ENCODE peak calls at places on chromosomes 2 and 18, in five cellular contexts. Q is HTR-8/SVneo, O is fibroblast of the conjunctiva, J is HCT116, M is immature natural killer cell. S is an unnamed sample.

GRCh38 chr2:206873426-206873825 is 65.9 kb upstream of the CPO start:
- DNase-seq in J (no peak), Q (no peak), M (no peak), O (no peak), S (no peak)

GRCh38 chr2:99605036-99605435 is 115.2 kb upstream of the REV1 start:
- DNase-seq in J (no peak), M (no peak), Q (no peak), O (no peak), S (no peak)

GRCh38 chr2:24926602-24927252 is 6.7 kb upstream of the ADCY3 start:
- DNase-seq in M (no peak), Q (no peak), O (no peak), J (no peak), S (no peak)

GRCh38 chr2:10584242-10584753 is 105.5 kb downstream of the NOL10 start:
- DNase-seq in O (no peak), J (no peak), M (no peak), Q (no peak), S (no peak)

GRCh38 chr2:66576381-66577330 is 141.7 kb downstream of the MEIS1 start:
- DNase-seq in O (no peak), J (no peak), M (no peak), Q (peak), S (no peak)

GRCh38 chr2:142398212-142398611 is 267.4 kb upstream of the LRP1B start:
- DNase-seq in Q (no peak), O (no peak), J (no peak), M (no peak), S (no peak)

GRCh38 chr2:167832840-167833239 is 414.6 kb downstream of the STK39 start:
- DNase-seq in O (no peak), M (no peak), J (no peak), Q (no peak), S (no peak)

GRCh38 chr2:38268691-38269309 is 108.3 kb downstream of the ATL2 start:
- DNase-seq in M (no peak), O (no peak), Q (no peak), J (no peak), S (no peak)

GRCh38 chr2:55811048-55811447 is 112.5 kb downstream of the EFEMP1 start:
- DNase-seq in O (no peak), Q (no peak), M (no peak), J (no peak), S (no peak)

GRCh38 chr2:222730346-222731065 is 59.0 kb downstream of the MOGAT1 start:
- DNase-seq in O (no peak), Q (no peak), M (no peak), J (no peak), S (no peak)

GRCh38 chr2:1869248-1869647 is 124.9 kb upstream of the PXDN start:
- DNase-seq in M (no peak), O (no peak), J (no peak), Q (no peak), S (no peak)

GRCh38 chr2:6927186-6927585 is 10.0 kb downstream of the RNF144A start:
- DNase-seq in Q (no peak), M (no peak), J (no peak), O (no peak), S (no peak)

GRCh38 chr2:181575024-181575649 is 81.8 kb downstream of the CERKL start:
- DNase-seq in O (no peak), M (no peak), J (no peak), Q (no peak), S (no peak)

GRCh38 chr2:189916651-189917050 is 132.4 kb downstream of the PMS1 start:
- DNase-seq in J (no peak), Q (no peak), M (no peak), O (no peak), S (no peak)

GRCh38 chr18:44507729-44508325 is 172.9 kb upstream of the SETBP1 start:
- DNase-seq in M (peak), O (no peak), J (no peak), Q (no peak), S (no peak)

GRCh38 chr2:144523606-144524131 is 3.8 kb upstream of the ZEB2 start:
- DNase-seq in M (no peak), J (no peak), O (no peak), Q (no peak), S (no peak)

GRCh38 chr2:175035806-175036205 is 30.6 kb upstream of the CHN1 start:
- DNase-seq in M (no peak), J (no peak), Q (no peak), O (no peak), S (no peak)

GRCh38 chr2:233832869-233833812 is 21.2 kb downstream of the HJURP start:
- DNase-seq in O (no peak), J (peak), Q (peak), M (no peak), S (no peak)

GRCh38 chr2:103773884-103774283 is 1012.1 kb downstream of the TMEM182 start:
- DNase-seq in Q (no peak), M (no peak), O (no peak), J (no peak), S (no peak)

GRCh38 chr2:190216829-190217228 is 102.8 kb downstream of the HIBCH start:
- DNase-seq in J (no peak), M (no peak), Q (no peak), O (no peak), S (no peak)

GRCh38 chr2:109395487-109396337 is 218.1 kb downstream of the SEPTIN10 start:
- DNase-seq in O (no peak), Q (no peak), J (no peak), M (no peak), S (no peak)

GRCh38 chr2:43000242-43001054 is 208.1 kb upstream of the HAAO start:
- DNase-seq in Q (no peak), J (no peak), O (no peak), M (no peak), S (no peak)

GRCh38 chr18:49510393-49511115 is 23.5 kb upstream of the C18orf32 start:
- DNase-seq in M (peak), J (peak), O (no peak), Q (peak), S (no peak)

GRCh38 chr18:78737006-78737915 is 242.4 kb upstream of the SALL3 start:
- DNase-seq in J (no peak), M (no peak), Q (no peak), O (no peak), S (no peak)

GRCh38 chr2:113160962-113161361 is 12.8 kb upstream of the PSD4 start:
- DNase-seq in O (no peak), J (no peak), M (no peak), Q (no peak), S (no peak)

GRCh38 chr18:23798249-23798648 is 109.0 kb downstream of the LAMA3 start:
- DNase-seq in M (no peak), J (no peak), O (no peak), Q (no peak), S (no peak)

GRCh38 chr18:3115430-3116025 is 102.6 kb upstream of the LPIN2 start:
- DNase-seq in Q (no peak), J (no peak), O (no peak), M (no peak), S (no peak)

GRCh38 chr2:18378020-18378653 is 182.3 kb downstream of the RDH14 start:
- DNase-seq in M (peak), J (peak), O (no peak), Q (peak), S (no peak)

GRCh38 chr2:89825034-89825433 is 1133.6 kb downstream of the RPIA start:
- DNase-seq in O (no peak), M (no peak), Q (no peak), J (no peak), S (no peak)

GRCh38 chr18:49487711-49488310 is 777 bp upstream of the C18orf32 start:
- DNase-seq in J (no peak), M (no peak), Q (no peak), O (no peak), S (no peak)

S was measured in Panc1.